ENCODE peak calls at places on chromosomes 11 and 22, in eight cellular contexts. U is RCC 7860, V is glutamatergic neuron, A is NCI-H1417 treated with DMSO at 0.1 percent for 48 hours, C is coronary artery, T is fibroblast of the aortic adventitia, W is HepG2, B is amygdala. J is an unnamed sample.

GRCh38 chr11:19472679-19473078 is 231.9 kb upstream of the E2F8 start:
- DNase-seq in U (no peak), V (no peak), A (no peak), C (no peak), T (peak), W (no peak), B (no peak), J (no peak)

GRCh38 chr11:75563978-75564552 is 2.0 kb downstream of the SERPINH1 start:
- DNase-seq in U (peak), V (peak), A (no peak), C (peak), T (peak), W (peak), B (no peak), J (no peak)

GRCh38 chr11:1351278-1351937 is 38.3 kb upstream of the BRSK2 start:
- DNase-seq in U (peak), V (no peak), A (no peak), C (no peak), T (no peak), W (peak), B (no peak), J (no peak)

GRCh38 chr22:27686534-27686933 is 115.0 kb downstream of the MN1 start:
- DNase-seq in U (peak), V (no peak), A (no peak), C (peak), T (peak), W (peak), B (peak), J (no peak)

GRCh38 chr11:61335355-61335710 is 2.3 kb downstream of the TKFC start:
- DNase-seq in U (no peak), V (no peak), A (no peak), C (no peak), T (peak), W (no peak), B (no peak), J (no peak)

GRCh38 chr22:25081409-25081824 is 118.2 kb upstream of the CRYBB3 start:
- DNase-seq in U (no peak), V (peak), A (no peak), C (no peak), T (no peak), W (peak), B (no peak), J (no peak)

GRCh38 chr22:32165692-32166091 is 6.6 kb upstream of the C22orf42 start:
- DNase-seq in U (no peak), V (no peak), A (no peak), C (no peak), T (no peak), W (no peak), B (no peak), J (no peak)

GRCh38 chr11:119664063-119664572 is 64.9 kb downstream of the NECTIN1 start:
- DNase-seq in U (no peak), V (no peak), A (no peak), C (no peak), T (no peak), W (peak), B (no peak), J (no peak)

GRCh38 chr11:12160231-12160630 is 49.8 kb downstream of the MICAL2 start:
- DNase-seq in U (no peak), V (no peak), A (no peak), C (peak), T (no peak), W (no peak), B (no peak), J (no peak)

GRCh38 chr11:723120-723883 is 17.3 kb downstream of the EPS8L2 start:
- DNase-seq in U (peak), V (no peak), A (no peak), C (no peak), T (peak), W (peak), B (no peak), J (no peak)

GRCh38 chr11:80538040-80538439 is 1097.2 kb upstream of the TENM4 start:
- DNase-seq in U (no peak), V (no peak), A (no peak), C (no peak), T (no peak), W (no peak), B (no peak), J (no peak)

GRCh38 chr11:8309862-8310261 is 46.2 kb upstream of the LMO1 start:
- DNase-seq in U (no peak), V (no peak), A (no peak), C (no peak), T (no peak), W (no peak), B (no peak), J (no peak)

GRCh38 chr22:27984723-27985122 is 65.7 kb upstream of the PITPNB start:
- DNase-seq in U (no peak), V (no peak), A (no peak), C (peak), T (no peak), W (no peak), B (no peak), J (peak)

GRCh38 chr22:48902001-48902869 is 925.4 kb downstream of the BRD1 start:
- DNase-seq in U (no peak), V (no peak), A (no peak), C (no peak), T (no peak), W (no peak), B (no peak), J (no peak)

GRCh38 chr11:24312464-24313238 is 184.2 kb upstream of the LUZP2 start:
- DNase-seq in U (no peak), V (no peak), A (no peak), C (no peak), T (no peak), W (no peak), B (no peak), J (no peak)

GRCh38 chr11:18698341-18699268 is at the start of gene TMEM86A:
- DNase-seq in U (peak), V (peak), A (peak), C (peak), T (peak), W (peak), B (peak), J (peak)

GRCh38 chr22:32622762-32623147 is 148.1 kb downstream of the FBXO7 start:
- DNase-seq in U (no peak), V (no peak), A (no peak), C (no peak), T (no peak), W (no peak), B (no peak), J (no peak)

GRCh38 chr11:10930961-10931760 is 73.3 kb upstream of the ZBED5 start:
- DNase-seq in U (peak), V (peak), A (peak), C (peak), T (peak), W (no peak), B (peak), J (peak)